ENCODE peak calls at places on chromosomes 3 and 15, in five cellular contexts. T, S, W, P and R are unnamed samples.

GRCh38 chr15:77025941-77026411 is 31.1 kb downstream of the PSTPIP1 start:
- DNase-seq in W (no peak), T (no peak), S (no peak), P (no peak), R (no peak)

GRCh38 chr3:140128217-140129137 is 193.5 kb downstream of the CLSTN2 start:
- DNase-seq in W (peak; percentile 7), P (no peak), S (no peak), T (peak; percentile 28), R (no peak)

GRCh38 chr3:51945031-51945840 is 3.1 kb downstream of the PARP3 start:
- DNase-seq in S (no peak), P (no peak), T (no peak), W (no peak), R (no peak)

GRCh38 chr15:74422723-74423442 is 10.9 kb downstream of the SEMA7A start:
- DNase-seq in P (no peak), T (no peak), W (peak; percentile 74), S (no peak), R (no peak)

GRCh38 chr3:32843504-32844321 is 25.9 kb downstream of the TRIM71 start:
- DNase-seq in P (no peak), T (peak; percentile 52), S (no peak), W (no peak), R (no peak)

GRCh38 chr3:183862610-183863009 is 22.1 kb downstream of the PARL start:
- DNase-seq in P (no peak), S (no peak), T (no peak), W (no peak), R (no peak)

GRCh38 chr3:53159415-53160135 is 1.4 kb upstream of the PRKCD start:
- DNase-seq in S (no peak), P (no peak), W (no peak), T (no peak), R (no peak)

GRCh38 chr3:159964166-159964973 is 24.3 kb upstream of the IL12A start:
- DNase-seq in W (peak; percentile 59), S (no peak), P (peak; percentile 49), T (no peak), R (no peak)

GRCh38 chr3:42012378-42012934 is 50.6 kb upstream of the ULK4 start:
- DNase-seq in S (no peak), P (no peak), W (no peak), T (no peak), R (no peak)

GRCh38 chr15:25611603-25612002 is 172.8 kb upstream of the UBE3A start:
- DNase-seq in T (no peak), S (no peak), P (no peak), W (no peak), R (no peak)

GRCh38 chr3:195905970-195906864 is 2.1 kb downstream of the TNK2 start:
- DNase-seq in T (no peak), W (peak; percentile 55), S (no peak), P (no peak), R (no peak)

GRCh38 chr15:100958326-100959065 is 39.3 kb downstream of the LRRK1 start:
- DNase-seq in P (no peak), W (peak; percentile 40), S (no peak), T (no peak), R (peak; percentile 12)

GRCh38 chr3:106332884-106333283 is 464.1 kb upstream of the CBLB start:
- DNase-seq in S (no peak), P (no peak), W (no peak), T (no peak), R (no peak)

GRCh38 chr15:69061414-69061842 is 46.9 kb downstream of the NOX5 start:
- DNase-seq in W (no peak), T (no peak), S (no peak), P (no peak), R (no peak)

GRCh38 chr15:73053398-73053723 is 1.1 kb downstream of the NEO1 start:
- DNase-seq in P (no peak), W (no peak), S (no peak), T (no peak), R (no peak)

GRCh38 chr3:156760333-156760732 is 65.8 kb upstream of the LEKR1 start:
- DNase-seq in P (no peak), W (no peak), T (peak; percentile 25), S (no peak), R (no peak)

GRCh38 chr3:43531835-43532234 is 90.0 kb downstream of the ANO10 start:
- DNase-seq in T (no peak), W (peak; percentile 41), S (no peak), P (no peak), R (no peak)

GRCh38 chr15:34773013-34773412 is 18.2 kb upstream of the GJD2 start:
- DNase-seq in S (no peak), W (no peak), T (no peak), P (no peak), R (no peak)